ENCODE peak calls at places on chromosome 12, in five cellular contexts. One of them, this sample, is unnamed.

GRCh38 chr12:51548241-51548640 is 42.8 kb upstream of the SCN8A start:
- DNase-seq in stomach: no peak
- DNase-seq in transverse colon: no peak
- DNase-seq in GM12892: no peak
- DNase-seq in GM23338: no peak
- DNase-seq in this sample: no peak

GRCh38 chr12:80576641-80577418 is 130.6 kb upstream of the MYF6 start:
- DNase-seq in GM12892: no peak
- DNase-seq in transverse colon: no peak
- DNase-seq in GM23338: no peak
- DNase-seq in stomach: no peak
- DNase-seq in this sample: no peak

GRCh38 chr12:6047249-6048227 is 76.9 kb downstream of the VWF start:
- DNase-seq in GM12892: no peak
- DNase-seq in transverse colon: no peak
- DNase-seq in stomach: no peak
- DNase-seq in GM23338: no peak
- DNase-seq in this sample: no peak

GRCh38 chr12:113052326-113052725 is 4.2 kb upstream of the DTX1 start:
- DNase-seq in stomach: no peak
- DNase-seq in GM12892: no peak
- DNase-seq in transverse colon: no peak
- DNase-seq in GM23338: no peak
- DNase-seq in this sample: no peak

GRCh38 chr12:4106617-4107016 is 166.9 kb upstream of the CCND2 start:
- DNase-seq in GM23338: no peak
- DNase-seq in transverse colon: no peak
- DNase-seq in stomach: no peak
- DNase-seq in GM12892: no peak
- DNase-seq in this sample: no peak

GRCh38 chr12:20364501-20364900 is 3.8 kb upstream of the PDE3A start:
- DNase-seq in transverse colon: no peak
- DNase-seq in GM12892: no peak
- DNase-seq in stomach: no peak
- DNase-seq in GM23338: no peak
- DNase-seq in this sample: no peak

GRCh38 chr12:15632708-15633107 is 156.5 kb downstream of the EPS8 start:
- DNase-seq in transverse colon: no peak
- DNase-seq in GM12892: no peak
- DNase-seq in GM23338: no peak
- DNase-seq in stomach: no peak
- DNase-seq in this sample: no peak

GRCh38 chr12:113422030-113422900 is at the start of gene SDSL:
- DNase-seq in GM12892: peak; percentile 50
- DNase-seq in transverse colon: peak; percentile 74
- DNase-seq in stomach: peak; percentile 73
- DNase-seq in GM23338: peak; percentile 59
- DNase-seq in this sample: peak; percentile 95

GRCh38 chr12:59041241-59042121 is 121.2 kb upstream of the LRIG3 start:
- DNase-seq in transverse colon: no peak
- DNase-seq in stomach: no peak
- DNase-seq in GM12892: no peak
- DNase-seq in GM23338: no peak
- DNase-seq in this sample: no peak

GRCh38 chr12:59182191-59182590 is 261.9 kb upstream of the LRIG3 start:
- DNase-seq in stomach: no peak
- DNase-seq in transverse colon: no peak
- DNase-seq in GM12892: no peak
- DNase-seq in GM23338: no peak
- DNase-seq in this sample: no peak

GRCh38 chr12:57148469-57149308 is 1.3 kb upstream of the LRP1-AS start:
- DNase-seq in GM12892: no peak
- DNase-seq in stomach: peak; percentile 44
- DNase-seq in transverse colon: peak; percentile 79
- DNase-seq in GM23338: no peak
- DNase-seq in this sample: no peak

GRCh38 chr12:121779422-121779895 is 14.0 kb downstream of the RHOF start:
- DNase-seq in GM23338: peak; percentile 52
- DNase-seq in transverse colon: no peak
- DNase-seq in stomach: no peak
- DNase-seq in GM12892: no peak
- DNase-seq in this sample: no peak

GRCh38 chr12:121778567-121779421 is 14.7 kb downstream of the RHOF start:
- DNase-seq in transverse colon: no peak
- DNase-seq in GM23338: no peak
- DNase-seq in GM12892: no peak
- DNase-seq in stomach: no peak
- DNase-seq in this sample: no peak

GRCh38 chr12:121775501-121775900 is 18.0 kb downstream of the RHOF start:
- DNase-seq in GM23338: no peak
- DNase-seq in stomach: no peak
- DNase-seq in GM12892: no peak
- DNase-seq in transverse colon: no peak
- DNase-seq in this sample: no peak

GRCh38 chr12:121774968-121775474 is 18.5 kb downstream of the RHOF start:
- DNase-seq in GM12892: no peak
- DNase-seq in GM23338: peak; percentile 87
- DNase-seq in stomach: no peak
- DNase-seq in transverse colon: no peak
- DNase-seq in this sample: no peak

DNA sequence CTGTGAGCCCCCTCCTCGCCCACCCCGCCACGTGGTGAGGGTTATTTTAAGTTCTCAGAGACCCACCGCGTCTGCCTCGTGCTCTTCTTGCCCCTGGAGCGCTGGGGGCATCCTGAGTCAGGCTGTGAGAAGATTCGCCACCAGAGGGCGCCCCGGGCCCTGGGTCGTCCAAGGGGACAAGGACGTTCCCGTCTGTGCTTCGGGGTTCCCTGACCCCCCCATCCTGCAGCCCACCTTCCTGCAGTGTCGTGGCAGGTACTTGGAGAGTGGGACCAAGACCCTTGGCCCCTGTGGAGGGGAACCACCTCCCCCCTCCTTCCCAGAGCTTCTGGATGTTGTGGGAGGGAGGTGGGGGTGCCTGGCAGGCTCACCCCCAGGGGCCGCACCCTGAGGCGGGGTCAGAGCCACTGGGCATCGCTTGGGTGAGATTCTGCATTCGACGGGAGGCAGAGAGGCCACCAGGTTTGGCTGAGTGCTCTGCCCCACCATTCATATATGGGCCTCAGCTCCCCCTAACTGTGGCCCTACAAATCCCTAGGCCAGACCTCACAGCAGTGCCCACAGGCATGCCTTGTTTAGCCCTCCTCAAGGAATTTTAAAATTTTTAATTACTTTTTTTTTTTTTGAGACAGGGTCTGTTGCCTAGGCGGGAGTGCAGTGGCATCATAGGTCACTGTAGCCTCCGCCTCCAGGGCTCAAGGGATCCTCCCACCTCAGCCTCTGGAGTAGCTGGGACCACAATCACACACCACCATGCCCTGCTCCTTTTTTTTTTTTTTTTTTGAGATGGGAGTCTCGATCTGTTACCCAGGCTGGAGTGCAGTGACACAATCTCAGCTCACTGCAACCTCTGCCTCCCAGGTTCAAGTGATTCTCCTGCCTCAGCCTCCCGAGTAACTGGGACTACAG is 17.0 kb downstream of the RHOF start:
- DNase-seq in transverse colon: peak; percentile 89
- DNase-seq in GM12892: peak; percentile 96
- DNase-seq in stomach: peak; percentile 90
- DNase-seq in GM23338: peak; percentile 92
- DNase-seq in this sample: peak; percentile 81
- TF ChIP-seq POLR2AphosphoS5 in transverse colon: no peak
- TF ChIP-seq POLR2AphosphoS5 in GM12892: no peak
- TF ChIP-seq POLR2AphosphoS5 in stomach: no peak
- TF ChIP-seq POLR2AphosphoS5 in GM23338: no peak
- TF ChIP-seq POLR2AphosphoS5 in this sample: peak; percentile 48

DNA sequence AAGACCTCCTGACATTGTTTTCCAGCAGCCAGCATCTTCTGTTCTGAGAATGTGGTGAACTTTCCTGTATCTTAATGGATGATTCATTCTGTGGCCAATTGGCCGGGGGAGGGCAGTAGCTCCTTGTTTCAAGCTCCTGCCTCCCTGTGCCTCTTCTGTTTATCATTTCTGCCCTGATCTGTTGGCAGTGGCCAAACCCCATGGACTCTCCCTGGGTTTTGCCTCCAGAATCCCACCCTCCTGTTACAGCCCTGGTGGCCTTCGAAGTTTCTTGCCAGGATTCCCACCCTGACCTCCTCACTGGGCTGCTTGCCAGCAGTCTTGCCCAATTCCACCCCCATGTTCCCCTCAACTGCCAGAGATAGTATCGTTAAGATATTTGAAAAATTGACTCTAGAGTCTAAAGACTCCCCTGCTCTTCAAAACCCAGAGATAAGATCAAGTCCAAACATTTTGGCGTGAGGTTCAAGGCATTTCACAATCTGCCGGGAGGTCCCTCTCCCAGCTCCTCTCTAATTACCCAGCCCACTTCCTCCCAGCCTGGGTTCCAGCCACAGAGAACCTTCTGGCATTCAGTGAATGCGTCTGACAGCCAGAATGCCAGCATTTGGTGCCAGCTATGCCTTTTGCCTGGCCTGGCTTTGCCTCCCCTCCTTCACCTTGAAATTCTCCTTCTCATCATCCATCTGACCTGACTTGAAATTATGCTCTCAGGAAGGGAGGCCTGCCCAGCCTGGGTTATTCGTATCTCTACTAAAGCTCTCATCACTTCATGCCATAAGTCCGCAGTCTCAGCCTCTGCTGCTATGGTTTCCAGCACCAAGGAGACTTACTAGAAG is 37.7 kb upstream of the TXNRD1 start:
- DNase-seq in stomach: peak; percentile 38
- DNase-seq in transverse colon: peak; percentile 54
- DNase-seq in GM12892: no peak
- DNase-seq in GM23338: no peak
- DNase-seq in this sample: peak; percentile 74
- TF ChIP-seq POLR2AphosphoS5 in stomach: peak; percentile 74
- TF ChIP-seq POLR2AphosphoS5 in transverse colon: peak; percentile 84
- TF ChIP-seq POLR2AphosphoS5 in GM12892: no peak
- TF ChIP-seq POLR2AphosphoS5 in GM23338: no peak
- TF ChIP-seq POLR2AphosphoS5 in this sample: peak; percentile 52

GRCh38 chr12:67667276-67668073 is 18.9 kb downstream of the DYRK2 start:
- DNase-seq in GM12892: no peak
- DNase-seq in transverse colon: peak; percentile 48
- DNase-seq in stomach: peak; percentile 77
- DNase-seq in GM23338: no peak
- DNase-seq in this sample: no peak
- TF ChIP-seq POLR2AphosphoS5 in GM12892: no peak
- TF ChIP-seq POLR2AphosphoS5 in transverse colon: no peak
- TF ChIP-seq POLR2AphosphoS5 in stomach: no peak
- TF ChIP-seq POLR2AphosphoS5 in GM23338: no peak
- TF ChIP-seq POLR2AphosphoS5 in this sample: peak; percentile 40

DNA sequence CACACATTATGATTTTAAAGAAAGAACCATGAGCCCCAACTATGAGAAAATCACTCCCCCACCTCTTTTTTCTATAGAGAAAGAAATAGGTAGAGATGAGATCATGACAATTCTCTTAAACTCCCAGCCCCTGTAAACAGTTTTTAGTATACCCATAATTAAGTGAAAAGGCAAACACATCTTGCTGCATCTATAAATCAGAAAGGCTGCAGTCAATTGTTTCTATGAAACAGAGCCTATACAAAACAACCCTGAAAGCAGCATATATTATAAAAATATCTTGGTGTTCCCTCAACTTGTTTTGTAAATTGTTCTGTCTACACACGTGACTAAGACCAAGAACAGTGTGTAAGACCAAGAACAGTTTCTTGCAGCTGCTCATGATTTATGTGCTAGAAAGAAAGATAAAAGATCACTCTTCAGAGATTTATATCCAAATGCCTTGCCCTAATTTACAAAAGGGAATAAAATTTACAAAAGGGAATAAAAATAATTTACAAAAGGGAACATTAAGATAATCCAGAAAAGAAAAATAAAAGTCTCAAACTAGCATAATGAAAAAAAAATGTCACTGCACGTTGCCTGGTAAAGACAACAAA is 4.8 kb downstream of the KITLG start:
- DNase-seq in GM12892: no peak
- DNase-seq in stomach: no peak
- DNase-seq in transverse colon: no peak
- DNase-seq in GM23338: no peak
- DNase-seq in this sample: no peak
- TF ChIP-seq POLR2AphosphoS5 in GM12892: no peak
- TF ChIP-seq POLR2AphosphoS5 in stomach: no peak
- TF ChIP-seq POLR2AphosphoS5 in transverse colon: no peak
- TF ChIP-seq POLR2AphosphoS5 in GM23338: no peak
- TF ChIP-seq POLR2AphosphoS5 in this sample: no peak

DNA sequence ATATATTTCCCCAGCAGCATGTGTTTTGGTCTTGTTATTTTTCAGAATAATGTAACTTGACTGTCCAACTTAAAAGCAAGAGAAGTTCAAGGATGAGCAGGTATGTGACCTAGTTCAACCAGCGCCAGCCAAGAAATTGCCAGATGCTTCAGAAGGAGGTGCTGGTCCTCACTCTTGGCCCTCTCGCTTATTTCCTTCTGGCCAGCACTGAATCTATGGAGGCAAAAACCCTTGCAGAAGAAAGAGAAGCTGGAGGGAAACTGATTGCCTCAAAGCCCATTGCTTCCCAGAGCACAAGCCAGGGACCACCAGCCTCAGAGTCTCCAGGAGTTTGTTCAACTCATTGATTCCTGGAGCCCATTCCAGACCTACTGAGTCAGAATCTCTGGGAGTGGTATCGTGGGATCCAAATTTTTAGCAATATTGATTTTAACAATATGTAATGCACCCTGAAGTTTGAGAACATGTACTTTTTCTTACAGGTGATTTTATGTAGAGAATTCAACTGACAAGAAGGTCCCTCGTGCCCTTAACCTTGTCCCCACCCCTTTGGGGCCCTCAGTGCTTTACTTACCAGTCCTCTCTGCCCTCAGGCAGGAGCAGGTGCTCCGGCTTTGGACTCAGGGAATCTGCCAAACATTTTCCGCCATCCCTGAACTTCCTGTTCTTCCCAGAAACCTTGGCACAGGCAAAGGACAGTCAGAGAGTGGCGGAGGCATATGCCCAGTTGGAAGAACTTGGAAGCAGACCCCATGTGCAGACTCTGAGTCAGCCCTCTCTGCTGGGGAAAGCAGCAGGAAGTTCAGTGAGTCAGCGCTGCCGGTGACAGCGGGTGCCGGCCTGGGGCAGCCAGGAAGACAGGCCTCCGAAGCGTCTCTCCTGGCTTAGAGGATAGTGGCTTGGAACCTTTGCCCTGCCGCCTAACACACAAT is 10.3 kb downstream of the BEST3 start:
- DNase-seq in transverse colon: peak; percentile 21
- DNase-seq in GM23338: peak; percentile 57
- DNase-seq in GM12892: no peak
- DNase-seq in stomach: peak; percentile 31
- DNase-seq in this sample: peak; percentile 19
- TF ChIP-seq POLR2AphosphoS5 in transverse colon: no peak
- TF ChIP-seq POLR2AphosphoS5 in GM23338: no peak
- TF ChIP-seq POLR2AphosphoS5 in GM12892: no peak
- TF ChIP-seq POLR2AphosphoS5 in stomach: no peak
- TF ChIP-seq POLR2AphosphoS5 in this sample: no peak

DNA sequence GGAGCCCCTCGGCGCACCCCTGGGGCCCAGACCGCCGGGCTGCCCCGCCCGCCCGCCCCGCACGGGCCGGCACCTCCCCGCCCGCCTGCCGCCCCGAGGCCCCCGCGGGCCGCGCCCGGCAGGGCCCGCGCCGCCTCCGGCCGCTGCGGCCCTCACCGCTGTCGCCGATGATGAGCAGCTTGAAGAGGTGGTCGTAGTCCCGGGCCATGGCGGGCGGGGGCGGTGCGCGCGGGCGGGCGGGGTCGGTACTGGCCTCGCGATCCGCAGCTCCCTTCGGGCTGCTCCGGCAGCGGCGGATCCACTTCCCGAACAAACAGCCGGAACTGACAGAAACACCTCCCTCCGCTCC is at the start of gene RAB35:
- DNase-seq in GM23338: no peak
- DNase-seq in transverse colon: no peak
- DNase-seq in stomach: no peak
- DNase-seq in GM12892: no peak
- DNase-seq in this sample: no peak
- TF ChIP-seq POLR2AphosphoS5 in GM23338: no peak
- TF ChIP-seq POLR2AphosphoS5 in transverse colon: no peak
- TF ChIP-seq POLR2AphosphoS5 in stomach: no peak
- TF ChIP-seq POLR2AphosphoS5 in GM12892: no peak
- TF ChIP-seq POLR2AphosphoS5 in this sample: no peak